ENCODE peak calls at places on chromosomes 3 and 15, in six cellular contexts. A is A673, W is mammary epithelial cell, I is breast epithelium, B is PC-3, J is fibroblast of lung. P is an unnamed sample. For H3K27me3, the result is how much of the 10 kb centered on the place peaks cover.

GRCh38 chr3:99783009-99783573 is 34.6 kb upstream of the CMSS1 start:
- DNase-seq in A (no peak), W (peak), I (no peak), B (peak), J (peak), P (no peak)

GRCh38 chr15:50907866-50908208 is 646 bp upstream of the AP4E1 start:
- DNase-seq in A (peak), W (peak), I (no peak), B (peak), J (peak), P (peak)

GRCh38 chr15:84716036-84716732 is at the start of gene SEC11A:
- DNase-seq in A (peak), W (peak), I (peak), B (peak), J (peak), P (peak)

GRCh38 chr3:57852896-57853295 is 96.8 kb downstream of the SLMAP start:
- DNase-seq in A (peak), W (peak), I (no peak), B (peak), J (peak), P (peak)

GRCh38 chr3:151403246-151403645 is 18.7 kb upstream of the P2RY12 start:
- DNase-seq in A (no peak), W (peak), I (no peak), B (peak), J (peak), P (no peak)

GRCh38 chr3:153339065-153339464 is 177.0 kb downstream of the RAP2B start:
- DNase-seq in A (no peak), W (no peak), I (no peak), B (no peak), J (peak), P (no peak)

GRCh38 chr15:97235285-97235985 is 725.1 kb upstream of the ARRDC4 start:
- DNase-seq in A (peak), W (peak), I (no peak), B (peak), J (peak), P (peak)

GRCh38 chr3:195237981-195238625 is 32.9 kb downstream of the XXYLT1 start:
- DNase-seq in A (no peak), W (peak), I (no peak), B (no peak), J (no peak), P (no peak)

GRCh38 chr15:50676799-50677483 is 9.7 kb downstream of the TRPM7 start:
- DNase-seq in A (no peak), W (peak), I (no peak), B (no peak), J (peak), P (no peak)

GRCh38 chr3:15754047-15754446 is 43.7 kb downstream of the ANKRD28 start:
- DNase-seq in A (peak), W (peak), I (no peak), B (peak), J (peak), P (no peak)

GRCh38 chr3:149635396-149635795 is 22.4 kb downstream of the WWTR1 start:
- DNase-seq in A (no peak), W (no peak), I (no peak), B (no peak), J (no peak), P (no peak)
- H3K27me3 ChIP-seq in A (under half), W (under half), I (under half), B (under half), J (under half), P (under half)

GRCh38 chr15:73321496-73322344 is 47.0 kb downstream of the HCN4 start:
- DNase-seq in A (no peak), W (no peak), I (peak), B (no peak), J (no peak), P (peak)

GRCh38 chr15:73320619-73321180 is 48.1 kb downstream of the HCN4 start:
- DNase-seq in A (no peak), W (no peak), I (peak), B (no peak), J (no peak), P (no peak)

GRCh38 chr15:73319460-73320245 is 49.1 kb downstream of the HCN4 start:
- DNase-seq in A (no peak), W (no peak), I (peak), B (no peak), J (no peak), P (no peak)

GRCh38 chr15:73317651-73318462 is 50.9 kb downstream of the HCN4 start:
- DNase-seq in A (peak), W (no peak), I (no peak), B (no peak), J (no peak), P (no peak)

DNA sequence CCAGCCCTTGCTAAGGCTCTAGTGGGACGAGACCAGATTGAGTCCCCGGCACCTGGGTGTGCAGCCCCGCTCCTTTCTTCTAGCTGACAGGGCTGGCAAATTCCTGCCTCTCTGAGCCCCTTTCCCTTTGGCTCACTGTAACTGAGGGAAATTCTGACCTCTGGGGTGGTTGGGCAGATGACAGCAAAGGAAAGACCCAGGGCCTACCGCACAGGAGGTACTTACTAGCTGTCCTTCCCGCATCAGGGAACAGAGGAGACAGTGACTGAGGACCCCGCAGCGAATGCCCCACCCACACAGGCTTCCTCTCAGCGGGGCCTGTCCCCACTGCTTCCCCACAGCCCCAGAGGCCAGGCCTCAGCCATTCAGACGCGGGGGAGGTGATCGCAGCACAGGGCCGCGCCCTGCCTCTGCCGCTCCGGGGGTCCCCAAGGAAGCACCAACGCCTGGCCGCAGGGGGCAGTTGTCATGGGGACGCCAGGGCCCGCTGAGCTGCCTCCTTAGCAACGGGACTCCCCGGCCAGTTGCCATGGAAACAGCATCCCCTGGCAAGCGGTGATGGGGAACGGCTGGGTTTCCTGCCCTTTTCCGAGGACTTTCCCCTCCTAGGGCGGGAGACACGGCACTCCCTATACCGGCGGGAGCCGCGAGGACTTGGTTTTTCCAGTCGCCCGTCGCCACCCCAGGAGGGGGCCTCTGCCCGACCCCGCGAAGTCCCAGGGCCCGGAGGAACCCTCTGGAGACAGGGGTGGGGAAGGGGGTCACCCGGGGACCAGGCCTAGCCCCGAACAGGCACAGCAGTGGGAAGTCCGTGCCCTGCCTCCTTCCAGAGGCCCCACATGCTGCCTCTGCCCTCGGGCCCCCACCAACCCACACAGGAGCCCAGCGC is 50.1 kb downstream of the HCN4 start:
- DNase-seq in A (peak), W (no peak), I (peak), B (no peak), J (peak), P (peak)
- H3K4me3 ChIP-seq in A (no peak), W (no peak), I (no peak), B (no peak), J (no peak), P (peak)

DNA sequence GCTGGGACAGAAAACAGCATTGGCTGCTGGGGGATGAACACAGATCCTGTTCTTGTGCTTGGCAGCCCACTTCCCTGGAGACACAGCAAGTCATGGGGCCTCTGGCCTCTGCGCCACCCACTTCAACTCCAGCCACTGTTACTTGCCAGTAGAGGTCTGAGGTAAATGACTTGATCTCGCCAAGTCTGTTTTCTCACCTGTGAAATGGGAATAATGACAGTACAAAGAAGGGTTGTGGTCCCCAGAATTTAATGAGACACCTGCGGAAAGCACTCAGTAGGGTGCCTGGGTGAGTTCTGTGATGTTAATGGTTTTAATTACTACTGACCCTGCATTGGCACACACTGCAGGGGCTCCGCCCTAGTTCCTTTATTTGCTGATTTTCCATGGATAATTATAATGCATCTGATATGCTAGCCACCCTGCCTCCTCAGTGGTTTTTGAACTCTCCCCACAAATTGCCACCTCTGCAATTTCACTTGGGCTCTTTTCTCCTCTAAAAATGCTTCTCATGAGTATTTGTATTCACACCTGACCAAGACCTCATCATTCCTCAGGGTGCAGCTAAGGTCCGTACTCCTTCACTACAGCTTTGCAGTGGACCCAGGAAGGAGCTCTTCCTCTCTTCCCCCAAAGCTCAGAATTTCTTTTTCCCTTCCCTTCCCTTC is 274.8 kb downstream of the RPLP1 start:
- DNase-seq in A (no peak), W (no peak), I (no peak), B (no peak), J (no peak), P (no peak)
- H3K27me3 ChIP-seq in A (under half), W (under half), I (under half), B (under half), J (under half), P (under half)

GRCh38 chr15:34494084-34494399 is 56.4 kb upstream of the GOLGA8A start:
- DNase-seq in A (no peak), W (no peak), I (no peak), B (no peak), J (no peak), P (no peak)
- H3K4me3 ChIP-seq in A (no peak), W (no peak), I (peak), B (no peak), J (no peak), P (peak)

GRCh38 chr15:41851167-41851523 is 12.5 kb downstream of the PLA2G4B start:
- DNase-seq in A (no peak), W (no peak), I (no peak), B (no peak), J (no peak), P (no peak)
- H3K27me3 ChIP-seq in A (under half), W (under half), I (under half), B (under half), J (under half), P (under half)

P was measured in GM23338.